ENCODE peak calls at places on chromosomes 13 and 19, in four cellular contexts. One of them, this sample, is unnamed.

GRCh38 chr19:32718286-32718685 is 1.3 kb upstream of the TDRD12 start:
- DNase-seq in AG10803: no peak
- DNase-seq in activated naive CD4-positive, alpha-beta T cell treated with anti-CD3 and anti-CD28 coated beads for 36 hours: no peak
- DNase-seq in stimulated activated CD4-positive, alpha-beta T cell treated with anti-CD3 and anti-CD28 coated beads, TNF-alpha, amount 100 ng/mL, for 24 hours: no peak
- DNase-seq in this sample: no peak

GRCh38 chr13:105442941-105443340 is 1092.5 kb downstream of the EFNB2 start:
- DNase-seq in activated naive CD4-positive, alpha-beta T cell treated with anti-CD3 and anti-CD28 coated beads for 36 hours: no peak
- DNase-seq in AG10803: peak
- DNase-seq in stimulated activated CD4-positive, alpha-beta T cell treated with anti-CD3 and anti-CD28 coated beads, TNF-alpha, amount 100 ng/mL, for 24 hours: no peak
- DNase-seq in this sample: no peak

GRCh38 chr13:113535381-113535781 is 44.9 kb upstream of the DCUN1D2 start:
- DNase-seq in stimulated activated CD4-positive, alpha-beta T cell treated with anti-CD3 and anti-CD28 coated beads, TNF-alpha, amount 100 ng/mL, for 24 hours: no peak
- DNase-seq in activated naive CD4-positive, alpha-beta T cell treated with anti-CD3 and anti-CD28 coated beads for 36 hours: no peak
- DNase-seq in AG10803: no peak
- DNase-seq in this sample: no peak

GRCh38 chr13:97695684-97696083 is 257.8 kb upstream of the IPO5 start:
- DNase-seq in activated naive CD4-positive, alpha-beta T cell treated with anti-CD3 and anti-CD28 coated beads for 36 hours: no peak
- DNase-seq in stimulated activated CD4-positive, alpha-beta T cell treated with anti-CD3 and anti-CD28 coated beads, TNF-alpha, amount 100 ng/mL, for 24 hours: no peak
- DNase-seq in AG10803: no peak
- DNase-seq in this sample: no peak

GRCh38 chr13:60351816-60352215 is 45.2 kb upstream of the TDRD3 start:
- DNase-seq in stimulated activated CD4-positive, alpha-beta T cell treated with anti-CD3 and anti-CD28 coated beads, TNF-alpha, amount 100 ng/mL, for 24 hours: no peak
- DNase-seq in activated naive CD4-positive, alpha-beta T cell treated with anti-CD3 and anti-CD28 coated beads for 36 hours: no peak
- DNase-seq in AG10803: peak
- DNase-seq in this sample: no peak

GRCh38 chr19:34428549-34429285 is 536 bp downstream of the UBA2 start:
- DNase-seq in stimulated activated CD4-positive, alpha-beta T cell treated with anti-CD3 and anti-CD28 coated beads, TNF-alpha, amount 100 ng/mL, for 24 hours: peak
- DNase-seq in activated naive CD4-positive, alpha-beta T cell treated with anti-CD3 and anti-CD28 coated beads for 36 hours: peak
- DNase-seq in AG10803: peak
- DNase-seq in this sample: peak

GRCh38 chr13:21079206-21079605 is 17.8 kb upstream of the LATS2 start:
- DNase-seq in AG10803: peak
- DNase-seq in activated naive CD4-positive, alpha-beta T cell treated with anti-CD3 and anti-CD28 coated beads for 36 hours: no peak
- DNase-seq in stimulated activated CD4-positive, alpha-beta T cell treated with anti-CD3 and anti-CD28 coated beads, TNF-alpha, amount 100 ng/mL, for 24 hours: no peak
- DNase-seq in this sample: no peak

GRCh38 chr13:80338781-80339577 is 1.9 kb downstream of the SPRY2 start:
- DNase-seq in activated naive CD4-positive, alpha-beta T cell treated with anti-CD3 and anti-CD28 coated beads for 36 hours: no peak
- DNase-seq in AG10803: peak
- DNase-seq in stimulated activated CD4-positive, alpha-beta T cell treated with anti-CD3 and anti-CD28 coated beads, TNF-alpha, amount 100 ng/mL, for 24 hours: no peak
- DNase-seq in this sample: no peak

GRCh38 chr19:55866521-55866920 is 30.2 kb downstream of the NLRP4 start:
- DNase-seq in activated naive CD4-positive, alpha-beta T cell treated with anti-CD3 and anti-CD28 coated beads for 36 hours: no peak
- DNase-seq in stimulated activated CD4-positive, alpha-beta T cell treated with anti-CD3 and anti-CD28 coated beads, TNF-alpha, amount 100 ng/mL, for 24 hours: no peak
- DNase-seq in AG10803: no peak
- DNase-seq in this sample: no peak

GRCh38 chr13:78382946-78383542 is 220.3 kb downstream of the POU4F1 start:
- DNase-seq in activated naive CD4-positive, alpha-beta T cell treated with anti-CD3 and anti-CD28 coated beads for 36 hours: no peak
- DNase-seq in stimulated activated CD4-positive, alpha-beta T cell treated with anti-CD3 and anti-CD28 coated beads, TNF-alpha, amount 100 ng/mL, for 24 hours: no peak
- DNase-seq in AG10803: no peak
- DNase-seq in this sample: no peak

GRCh38 chr13:20431080-20431479 is 94.6 kb downstream of the CRYL1 start:
- DNase-seq in stimulated activated CD4-positive, alpha-beta T cell treated with anti-CD3 and anti-CD28 coated beads, TNF-alpha, amount 100 ng/mL, for 24 hours: no peak
- DNase-seq in activated naive CD4-positive, alpha-beta T cell treated with anti-CD3 and anti-CD28 coated beads for 36 hours: no peak
- DNase-seq in AG10803: no peak
- DNase-seq in this sample: no peak

GRCh38 chr13:113358653-113359052 is 5.3 kb downstream of the GRTP1 start:
- DNase-seq in stimulated activated CD4-positive, alpha-beta T cell treated with anti-CD3 and anti-CD28 coated beads, TNF-alpha, amount 100 ng/mL, for 24 hours: no peak
- DNase-seq in activated naive CD4-positive, alpha-beta T cell treated with anti-CD3 and anti-CD28 coated beads for 36 hours: no peak
- DNase-seq in AG10803: no peak
- DNase-seq in this sample: no peak

GRCh38 chr19:50203281-50204080 is at the start of gene MYH14:
- DNase-seq in stimulated activated CD4-positive, alpha-beta T cell treated with anti-CD3 and anti-CD28 coated beads, TNF-alpha, amount 100 ng/mL, for 24 hours: no peak
- DNase-seq in AG10803: peak
- DNase-seq in activated naive CD4-positive, alpha-beta T cell treated with anti-CD3 and anti-CD28 coated beads for 36 hours: no peak
- DNase-seq in this sample: no peak

GRCh38 chr13:85261757-85262346 is 537.4 kb downstream of the SLITRK6 start:
- DNase-seq in stimulated activated CD4-positive, alpha-beta T cell treated with anti-CD3 and anti-CD28 coated beads, TNF-alpha, amount 100 ng/mL, for 24 hours: no peak
- DNase-seq in activated naive CD4-positive, alpha-beta T cell treated with anti-CD3 and anti-CD28 coated beads for 36 hours: no peak
- DNase-seq in AG10803: no peak
- DNase-seq in this sample: no peak

GRCh38 chr13:49669735-49670309 is 21.5 kb downstream of the EBPL start:
- DNase-seq in AG10803: peak
- DNase-seq in activated naive CD4-positive, alpha-beta T cell treated with anti-CD3 and anti-CD28 coated beads for 36 hours: peak
- DNase-seq in stimulated activated CD4-positive, alpha-beta T cell treated with anti-CD3 and anti-CD28 coated beads, TNF-alpha, amount 100 ng/mL, for 24 hours: no peak
- DNase-seq in this sample: no peak

GRCh38 chr19:3073931-3074595 is 11.8 kb upstream of the TLE5 start:
- DNase-seq in stimulated activated CD4-positive, alpha-beta T cell treated with anti-CD3 and anti-CD28 coated beads, TNF-alpha, amount 100 ng/mL, for 24 hours: no peak
- DNase-seq in activated naive CD4-positive, alpha-beta T cell treated with anti-CD3 and anti-CD28 coated beads for 36 hours: no peak
- DNase-seq in AG10803: peak
- DNase-seq in this sample: no peak

GRCh38 chr19:17455711-17456123 is 5.0 kb downstream of the NXNL1 start:
- DNase-seq in activated naive CD4-positive, alpha-beta T cell treated with anti-CD3 and anti-CD28 coated beads for 36 hours: no peak
- DNase-seq in AG10803: no peak
- DNase-seq in stimulated activated CD4-positive, alpha-beta T cell treated with anti-CD3 and anti-CD28 coated beads, TNF-alpha, amount 100 ng/mL, for 24 hours: no peak
- DNase-seq in this sample: no peak

GRCh38 chr19:46678110-46678732 is 17.2 kb upstream of the DACT3 start:
- DNase-seq in stimulated activated CD4-positive, alpha-beta T cell treated with anti-CD3 and anti-CD28 coated beads, TNF-alpha, amount 100 ng/mL, for 24 hours: peak
- DNase-seq in AG10803: no peak
- DNase-seq in activated naive CD4-positive, alpha-beta T cell treated with anti-CD3 and anti-CD28 coated beads for 36 hours: peak
- DNase-seq in this sample: peak

GRCh38 chr13:113406321-113407102 is 42.6 kb upstream of the GRTP1 start:
- DNase-seq in activated naive CD4-positive, alpha-beta T cell treated with anti-CD3 and anti-CD28 coated beads for 36 hours: no peak
- DNase-seq in AG10803: no peak
- DNase-seq in stimulated activated CD4-positive, alpha-beta T cell treated with anti-CD3 and anti-CD28 coated beads, TNF-alpha, amount 100 ng/mL, for 24 hours: no peak
- DNase-seq in this sample: no peak

GRCh38 chr19:5042556-5042955 is 73.6 kb downstream of the KDM4B start:
- DNase-seq in activated naive CD4-positive, alpha-beta T cell treated with anti-CD3 and anti-CD28 coated beads for 36 hours: no peak
- DNase-seq in AG10803: no peak
- DNase-seq in stimulated activated CD4-positive, alpha-beta T cell treated with anti-CD3 and anti-CD28 coated beads, TNF-alpha, amount 100 ng/mL, for 24 hours: no peak
- DNase-seq in this sample: no peak

GRCh38 chr19:6087074-6087506 is 23.2 kb downstream of the RFX2 start:
- DNase-seq in AG10803: no peak
- DNase-seq in activated naive CD4-positive, alpha-beta T cell treated with anti-CD3 and anti-CD28 coated beads for 36 hours: peak
- DNase-seq in stimulated activated CD4-positive, alpha-beta T cell treated with anti-CD3 and anti-CD28 coated beads, TNF-alpha, amount 100 ng/mL, for 24 hours: no peak
- DNase-seq in this sample: peak

GRCh38 chr19:46967578-46968018 is 52.0 kb upstream of the NPAS1 start:
- DNase-seq in activated naive CD4-positive, alpha-beta T cell treated with anti-CD3 and anti-CD28 coated beads for 36 hours: no peak
- DNase-seq in stimulated activated CD4-positive, alpha-beta T cell treated with anti-CD3 and anti-CD28 coated beads, TNF-alpha, amount 100 ng/mL, for 24 hours: no peak
- DNase-seq in AG10803: no peak
- DNase-seq in this sample: no peak

GRCh38 chr13:37047846-37048245 is 11.6 kb downstream of the SUPT20H start:
- DNase-seq in AG10803: no peak
- DNase-seq in stimulated activated CD4-positive, alpha-beta T cell treated with anti-CD3 and anti-CD28 coated beads, TNF-alpha, amount 100 ng/mL, for 24 hours: no peak
- DNase-seq in activated naive CD4-positive, alpha-beta T cell treated with anti-CD3 and anti-CD28 coated beads for 36 hours: no peak
- DNase-seq in this sample: no peak

GRCh38 chr13:28000567-28000966 is 12.1 kb upstream of the URAD start:
- DNase-seq in AG10803: no peak
- DNase-seq in activated naive CD4-positive, alpha-beta T cell treated with anti-CD3 and anti-CD28 coated beads for 36 hours: no peak
- DNase-seq in stimulated activated CD4-positive, alpha-beta T cell treated with anti-CD3 and anti-CD28 coated beads, TNF-alpha, amount 100 ng/mL, for 24 hours: no peak
- DNase-seq in this sample: no peak

GRCh38 chr13:38090913-38091312 is 221.3 kb upstream of the TRPC4 start:
- DNase-seq in stimulated activated CD4-positive, alpha-beta T cell treated with anti-CD3 and anti-CD28 coated beads, TNF-alpha, amount 100 ng/mL, for 24 hours: no peak
- DNase-seq in activated naive CD4-positive, alpha-beta T cell treated with anti-CD3 and anti-CD28 coated beads for 36 hours: no peak
- DNase-seq in AG10803: no peak
- DNase-seq in this sample: no peak

GRCh38 chr13:59680429-59681024 is 483.2 kb downstream of the DIAPH3 start:
- DNase-seq in activated naive CD4-positive, alpha-beta T cell treated with anti-CD3 and anti-CD28 coated beads for 36 hours: no peak
- DNase-seq in AG10803: peak
- DNase-seq in stimulated activated CD4-positive, alpha-beta T cell treated with anti-CD3 and anti-CD28 coated beads, TNF-alpha, amount 100 ng/mL, for 24 hours: no peak
- DNase-seq in this sample: no peak

GRCh38 chr13:83214452-83214851 is 667.8 kb downstream of the SLITRK1 start:
- DNase-seq in stimulated activated CD4-positive, alpha-beta T cell treated with anti-CD3 and anti-CD28 coated beads, TNF-alpha, amount 100 ng/mL, for 24 hours: no peak
- DNase-seq in AG10803: no peak
- DNase-seq in activated naive CD4-positive, alpha-beta T cell treated with anti-CD3 and anti-CD28 coated beads for 36 hours: no peak
- DNase-seq in this sample: no peak

GRCh38 chr19:5563941-5564612 is 3.7 kb downstream of the TINCR start:
- DNase-seq in activated naive CD4-positive, alpha-beta T cell treated with anti-CD3 and anti-CD28 coated beads for 36 hours: no peak
- DNase-seq in AG10803: no peak
- DNase-seq in stimulated activated CD4-positive, alpha-beta T cell treated with anti-CD3 and anti-CD28 coated beads, TNF-alpha, amount 100 ng/mL, for 24 hours: no peak
- DNase-seq in this sample: no peak

GRCh38 chr19:29882719-29883105 is 59.3 kb upstream of the URI1 start:
- DNase-seq in stimulated activated CD4-positive, alpha-beta T cell treated with anti-CD3 and anti-CD28 coated beads, TNF-alpha, amount 100 ng/mL, for 24 hours: no peak
- DNase-seq in activated naive CD4-positive, alpha-beta T cell treated with anti-CD3 and anti-CD28 coated beads for 36 hours: no peak
- DNase-seq in AG10803: no peak
- DNase-seq in this sample: no peak

GRCh38 chr19:50277966-50278580 is 51.1 kb downstream of the KCNC3 start:
- DNase-seq in activated naive CD4-positive, alpha-beta T cell treated with anti-CD3 and anti-CD28 coated beads for 36 hours: no peak
- DNase-seq in stimulated activated CD4-positive, alpha-beta T cell treated with anti-CD3 and anti-CD28 coated beads, TNF-alpha, amount 100 ng/mL, for 24 hours: no peak
- DNase-seq in AG10803: no peak
- DNase-seq in this sample: no peak

GRCh38 chr19:44857837-44858236 is 11.7 kb downstream of the NECTIN2 start:
- DNase-seq in stimulated activated CD4-positive, alpha-beta T cell treated with anti-CD3 and anti-CD28 coated beads, TNF-alpha, amount 100 ng/mL, for 24 hours: no peak
- DNase-seq in AG10803: no peak
- DNase-seq in activated naive CD4-positive, alpha-beta T cell treated with anti-CD3 and anti-CD28 coated beads for 36 hours: no peak
- DNase-seq in this sample: no peak

GRCh38 chr13:51786425-51787010 is 17.4 kb downstream of the DHRS12 start:
- DNase-seq in AG10803: peak
- DNase-seq in stimulated activated CD4-positive, alpha-beta T cell treated with anti-CD3 and anti-CD28 coated beads, TNF-alpha, amount 100 ng/mL, for 24 hours: no peak
- DNase-seq in activated naive CD4-positive, alpha-beta T cell treated with anti-CD3 and anti-CD28 coated beads for 36 hours: no peak
- DNase-seq in this sample: no peak

GRCh38 chr19:27793128-27793643 is 1419.8 kb downstream of the UQCRFS1 start:
- DNase-seq in stimulated activated CD4-positive, alpha-beta T cell treated with anti-CD3 and anti-CD28 coated beads, TNF-alpha, amount 100 ng/mL, for 24 hours: peak
- DNase-seq in activated naive CD4-positive, alpha-beta T cell treated with anti-CD3 and anti-CD28 coated beads for 36 hours: peak
- DNase-seq in AG10803: peak
- DNase-seq in this sample: peak

GRCh38 chr19:13619203-13619632 is 112.9 kb upstream of the CACNA1A start:
- DNase-seq in activated naive CD4-positive, alpha-beta T cell treated with anti-CD3 and anti-CD28 coated beads for 36 hours: no peak
- DNase-seq in AG10803: peak
- DNase-seq in stimulated activated CD4-positive, alpha-beta T cell treated with anti-CD3 and anti-CD28 coated beads, TNF-alpha, amount 100 ng/mL, for 24 hours: no peak
- DNase-seq in this sample: no peak

GRCh38 chr19:15836595-15837398 is 21.3 kb upstream of the OR10H1 start:
- DNase-seq in stimulated activated CD4-positive, alpha-beta T cell treated with anti-CD3 and anti-CD28 coated beads, TNF-alpha, amount 100 ng/mL, for 24 hours: peak
- DNase-seq in AG10803: peak
- DNase-seq in activated naive CD4-positive, alpha-beta T cell treated with anti-CD3 and anti-CD28 coated beads for 36 hours: peak
- DNase-seq in this sample: peak

GRCh38 chr19:56152644-56153043 is 11.6 kb downstream of the ZNF444 start:
- DNase-seq in AG10803: no peak
- DNase-seq in activated naive CD4-positive, alpha-beta T cell treated with anti-CD3 and anti-CD28 coated beads for 36 hours: no peak
- DNase-seq in stimulated activated CD4-positive, alpha-beta T cell treated with anti-CD3 and anti-CD28 coated beads, TNF-alpha, amount 100 ng/mL, for 24 hours: no peak
- DNase-seq in this sample: no peak

GRCh38 chr19:49129238-49129583 is 9.9 kb downstream of the PPFIA3 start:
- DNase-seq in AG10803: no peak
- DNase-seq in activated naive CD4-positive, alpha-beta T cell treated with anti-CD3 and anti-CD28 coated beads for 36 hours: no peak
- DNase-seq in stimulated activated CD4-positive, alpha-beta T cell treated with anti-CD3 and anti-CD28 coated beads, TNF-alpha, amount 100 ng/mL, for 24 hours: no peak
- DNase-seq in this sample: no peak